ENCODE peak calls at places on chromosomes 2 and 18, in nine cellular contexts. One of them, this sample, is unnamed. For H3K36me3, the result is how much of the 10 kb centered on the place peaks cover.

GRCh38 chr2:237720962-237721361 is 77.6 kb upstream of the RBM44 start:
- DNase-seq in neuronal stem cell: no peak
- DNase-seq in psoas muscle: no peak
- DNase-seq in ovary: no peak
- DNase-seq in effector memory CD4-positive, alpha-beta T cell: no peak
- DNase-seq in body of pancreas: no peak
- DNase-seq in breast epithelium: no peak
- DNase-seq in fibroblast of lung: no peak
- DNase-seq in IMR-90: peak
- DNase-seq in this sample: no peak

GRCh38 chr2:5530022-5530696 is 162.0 kb upstream of the SOX11 start:
- DNase-seq in neuronal stem cell: no peak
- DNase-seq in body of pancreas: no peak
- DNase-seq in fibroblast of lung: no peak
- DNase-seq in effector memory CD4-positive, alpha-beta T cell: no peak
- DNase-seq in ovary: no peak
- DNase-seq in breast epithelium: no peak
- DNase-seq in IMR-90: no peak
- DNase-seq in psoas muscle: no peak
- DNase-seq in this sample: no peak

GRCh38 chr2:10965241-10965843 is 53.6 kb downstream of the KCNF1 start:
- DNase-seq in psoas muscle: no peak
- DNase-seq in fibroblast of lung: no peak
- DNase-seq in body of pancreas: no peak
- DNase-seq in effector memory CD4-positive, alpha-beta T cell: no peak
- DNase-seq in breast epithelium: no peak
- DNase-seq in IMR-90: no peak
- DNase-seq in neuronal stem cell: no peak
- DNase-seq in ovary: no peak
- DNase-seq in this sample: no peak

GRCh38 chr2:191173206-191173605 is 22.4 kb upstream of the STAT4 start:
- DNase-seq in neuronal stem cell: no peak
- DNase-seq in psoas muscle: no peak
- DNase-seq in fibroblast of lung: no peak
- DNase-seq in breast epithelium: no peak
- DNase-seq in ovary: no peak
- DNase-seq in body of pancreas: no peak
- DNase-seq in IMR-90: no peak
- DNase-seq in effector memory CD4-positive, alpha-beta T cell: no peak
- DNase-seq in this sample: no peak

GRCh38 chr18:74493689-74494088 is 2.5 kb upstream of the CNDP2 start:
- DNase-seq in IMR-90: peak
- DNase-seq in body of pancreas: peak
- DNase-seq in neuronal stem cell: peak
- DNase-seq in effector memory CD4-positive, alpha-beta T cell: peak
- DNase-seq in psoas muscle: no peak
- DNase-seq in breast epithelium: no peak
- DNase-seq in ovary: no peak
- DNase-seq in fibroblast of lung: peak
- DNase-seq in this sample: no peak

GRCh38 chr2:406231-406630 is 118.3 kb upstream of the ALKAL2 start:
- DNase-seq in effector memory CD4-positive, alpha-beta T cell: no peak
- DNase-seq in psoas muscle: no peak
- DNase-seq in breast epithelium: no peak
- DNase-seq in body of pancreas: no peak
- DNase-seq in ovary: no peak
- DNase-seq in IMR-90: no peak
- DNase-seq in fibroblast of lung: no peak
- DNase-seq in neuronal stem cell: no peak
- DNase-seq in this sample: no peak

GRCh38 chr18:35778850-35779634 is 193.4 kb upstream of the RMP24 start:
- DNase-seq in neuronal stem cell: no peak
- DNase-seq in breast epithelium: no peak
- DNase-seq in effector memory CD4-positive, alpha-beta T cell: no peak
- DNase-seq in ovary: no peak
- DNase-seq in body of pancreas: no peak
- DNase-seq in psoas muscle: peak
- DNase-seq in fibroblast of lung: no peak
- DNase-seq in IMR-90: no peak
- DNase-seq in this sample: peak

GRCh38 chr18:59929621-59930295 is 30.0 kb downstream of the PMAIP1 start:
- DNase-seq in fibroblast of lung: no peak
- DNase-seq in body of pancreas: no peak
- DNase-seq in psoas muscle: no peak
- DNase-seq in breast epithelium: no peak
- DNase-seq in IMR-90: peak
- DNase-seq in neuronal stem cell: no peak
- DNase-seq in ovary: no peak
- DNase-seq in effector memory CD4-positive, alpha-beta T cell: no peak
- DNase-seq in this sample: no peak

GRCh38 chr2:148209598-148209997 is 188.7 kb downstream of the MBD5 start:
- DNase-seq in neuronal stem cell: no peak
- DNase-seq in ovary: no peak
- DNase-seq in fibroblast of lung: no peak
- DNase-seq in psoas muscle: no peak
- DNase-seq in body of pancreas: no peak
- DNase-seq in IMR-90: no peak
- DNase-seq in breast epithelium: no peak
- DNase-seq in effector memory CD4-positive, alpha-beta T cell: no peak
- DNase-seq in this sample: no peak

GRCh38 chr2:68643011-68643873 is at the start of gene PROKR1:
- DNase-seq in psoas muscle: peak
- DNase-seq in neuronal stem cell: peak
- DNase-seq in ovary: peak
- DNase-seq in breast epithelium: peak
- DNase-seq in body of pancreas: peak
- DNase-seq in IMR-90: no peak
- DNase-seq in effector memory CD4-positive, alpha-beta T cell: no peak
- DNase-seq in fibroblast of lung: no peak
- DNase-seq in this sample: peak

GRCh38 chr18:27717816-27718215 is 459.1 kb downstream of the CDH2 start:
- DNase-seq in IMR-90: no peak
- DNase-seq in ovary: no peak
- DNase-seq in breast epithelium: no peak
- DNase-seq in fibroblast of lung: no peak
- DNase-seq in effector memory CD4-positive, alpha-beta T cell: no peak
- DNase-seq in psoas muscle: no peak
- DNase-seq in neuronal stem cell: no peak
- DNase-seq in body of pancreas: no peak
- DNase-seq in this sample: no peak

GRCh38 chr2:143150287-143150686 is 21.1 kb downstream of the ARHGAP15 start:
- DNase-seq in neuronal stem cell: no peak
- DNase-seq in body of pancreas: peak
- DNase-seq in ovary: no peak
- DNase-seq in effector memory CD4-positive, alpha-beta T cell: no peak
- DNase-seq in psoas muscle: no peak
- DNase-seq in IMR-90: no peak
- DNase-seq in breast epithelium: no peak
- DNase-seq in fibroblast of lung: no peak
- DNase-seq in this sample: no peak

GRCh38 chr2:71610671-71611070 is 157.3 kb downstream of the DYSF start:
- DNase-seq in effector memory CD4-positive, alpha-beta T cell: no peak
- DNase-seq in fibroblast of lung: no peak
- DNase-seq in ovary: no peak
- DNase-seq in neuronal stem cell: no peak
- DNase-seq in body of pancreas: no peak
- DNase-seq in psoas muscle: no peak
- DNase-seq in IMR-90: no peak
- DNase-seq in breast epithelium: peak
- DNase-seq in this sample: no peak

GRCh38 chr18:33356735-33357134 is 83.8 kb downstream of the CCDC178 start:
- DNase-seq in fibroblast of lung: no peak
- DNase-seq in IMR-90: no peak
- DNase-seq in ovary: no peak
- DNase-seq in effector memory CD4-positive, alpha-beta T cell: no peak
- DNase-seq in neuronal stem cell: no peak
- DNase-seq in body of pancreas: no peak
- DNase-seq in breast epithelium: no peak
- DNase-seq in psoas muscle: no peak
- DNase-seq in this sample: no peak

DNA sequence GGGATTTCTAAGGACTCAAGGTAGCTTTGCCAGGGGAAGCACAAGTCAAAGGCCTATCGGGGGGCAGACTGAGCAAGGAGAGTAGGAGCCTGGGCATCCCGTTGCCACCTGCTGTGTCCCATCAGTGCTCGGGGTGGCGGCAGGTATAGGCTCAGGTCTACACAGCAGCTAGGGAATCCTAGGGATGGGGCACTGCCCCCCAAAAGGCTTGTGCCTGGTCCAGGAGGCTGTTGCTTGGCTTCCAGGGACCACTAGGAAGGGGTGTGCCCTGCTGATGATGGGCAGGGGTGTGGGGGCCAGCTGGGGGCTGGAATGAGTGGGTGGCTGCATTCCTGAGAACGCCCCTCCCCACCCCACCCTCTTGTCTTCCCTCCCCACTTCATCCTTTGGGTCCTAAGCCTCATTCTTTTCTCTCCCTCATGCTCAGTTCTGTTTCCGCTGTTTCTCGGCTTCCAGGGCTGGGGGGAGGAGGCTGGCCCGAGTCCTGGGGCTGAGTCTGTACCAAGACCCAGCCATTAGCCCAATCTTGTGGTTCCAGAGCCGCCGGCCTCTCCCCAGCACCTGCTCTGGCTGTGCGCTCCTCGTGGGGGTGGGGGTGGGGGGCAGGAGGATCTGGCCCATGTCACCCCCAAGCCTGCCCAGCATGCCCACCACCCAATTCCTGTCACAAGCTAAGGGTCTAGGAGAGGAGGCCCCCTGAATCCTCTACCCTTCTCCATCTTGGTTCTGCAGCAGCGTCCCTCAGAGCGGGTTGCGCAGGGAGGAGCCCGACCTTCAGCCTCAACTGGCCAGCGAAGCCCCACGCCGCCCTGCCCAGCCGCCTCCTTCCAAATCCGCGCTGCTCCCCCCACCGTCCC is 12.8 kb downstream of the SPEG start:
- DNase-seq in body of pancreas: no peak
- DNase-seq in ovary: no peak
- DNase-seq in psoas muscle: peak
- DNase-seq in effector memory CD4-positive, alpha-beta T cell: no peak
- DNase-seq in IMR-90: no peak
- DNase-seq in breast epithelium: no peak
- DNase-seq in fibroblast of lung: no peak
- DNase-seq in neuronal stem cell: no peak
- DNase-seq in this sample: no peak
- H3K36me3 ChIP-seq in body of pancreas: under half
- H3K36me3 ChIP-seq in ovary: under half
- H3K36me3 ChIP-seq in psoas muscle: half or more
- H3K36me3 ChIP-seq in effector memory CD4-positive, alpha-beta T cell: under half
- H3K36me3 ChIP-seq in IMR-90: under half
- H3K36me3 ChIP-seq in breast epithelium: under half
- H3K36me3 ChIP-seq in fibroblast of lung: under half
- H3K36me3 ChIP-seq in neuronal stem cell: under half
- H3K36me3 ChIP-seq in this sample: under half

DNA sequence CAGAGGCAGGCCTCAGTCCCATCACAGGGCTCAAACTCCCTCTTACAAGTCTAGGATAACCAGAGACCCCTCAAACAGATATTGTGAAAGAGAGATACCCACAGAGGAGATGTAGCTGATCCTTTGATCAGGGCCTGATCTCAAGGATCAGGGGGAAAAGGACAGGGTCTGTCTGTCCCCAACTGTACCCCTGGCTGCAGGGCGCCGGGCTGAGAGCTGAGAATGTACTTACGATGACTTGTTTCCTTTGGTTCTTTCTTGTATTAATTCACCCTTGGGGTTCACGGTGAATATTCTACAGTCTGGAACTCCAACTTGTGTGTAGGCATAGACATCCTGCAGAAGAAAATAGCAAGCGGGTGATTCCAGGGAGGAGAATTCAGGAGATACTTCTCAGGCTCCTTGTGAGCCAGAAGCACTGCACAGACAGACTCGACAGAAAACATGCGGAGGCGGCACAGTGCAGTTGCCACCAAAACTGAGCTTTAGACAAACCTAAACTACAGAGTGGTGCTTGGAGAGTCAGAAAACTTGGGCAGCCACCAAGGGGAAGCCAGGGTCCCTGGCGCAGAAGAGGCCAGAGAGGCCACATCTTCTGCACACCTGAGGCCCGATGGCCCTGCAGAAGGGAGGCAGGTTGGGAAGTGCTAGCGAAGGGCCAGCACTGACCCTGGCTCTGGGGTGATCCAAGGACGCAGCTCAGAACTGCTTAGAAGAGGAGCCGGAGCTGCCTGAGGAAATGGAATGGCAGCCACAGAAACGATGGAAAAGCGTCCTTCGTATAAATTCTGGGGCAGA is 73.9 kb downstream of the EMILIN2 start:
- DNase-seq in body of pancreas: no peak
- DNase-seq in effector memory CD4-positive, alpha-beta T cell: no peak
- DNase-seq in breast epithelium: peak
- DNase-seq in IMR-90: no peak
- DNase-seq in psoas muscle: no peak
- DNase-seq in ovary: no peak
- DNase-seq in neuronal stem cell: no peak
- DNase-seq in fibroblast of lung: no peak
- DNase-seq in this sample: no peak
- H3K36me3 ChIP-seq in body of pancreas: under half
- H3K36me3 ChIP-seq in effector memory CD4-positive, alpha-beta T cell: half or more
- H3K36me3 ChIP-seq in breast epithelium: under half
- H3K36me3 ChIP-seq in IMR-90: half or more
- H3K36me3 ChIP-seq in psoas muscle: under half
- H3K36me3 ChIP-seq in ovary: under half
- H3K36me3 ChIP-seq in neuronal stem cell: under half
- H3K36me3 ChIP-seq in fibroblast of lung: under half
- H3K36me3 ChIP-seq in this sample: half or more

GRCh38 chr2:2253139-2254016 is 77.7 kb downstream of the MYT1L start:
- DNase-seq in ovary: no peak
- DNase-seq in fibroblast of lung: no peak
- DNase-seq in psoas muscle: no peak
- DNase-seq in neuronal stem cell: no peak
- DNase-seq in IMR-90: no peak
- DNase-seq in effector memory CD4-positive, alpha-beta T cell: no peak
- DNase-seq in body of pancreas: no peak
- DNase-seq in breast epithelium: no peak
- DNase-seq in this sample: no peak
- H3K36me3 ChIP-seq in ovary: under half
- H3K36me3 ChIP-seq in fibroblast of lung: under half
- H3K36me3 ChIP-seq in psoas muscle: under half
- H3K36me3 ChIP-seq in neuronal stem cell: under half
- H3K36me3 ChIP-seq in IMR-90: under half
- H3K36me3 ChIP-seq in effector memory CD4-positive, alpha-beta T cell: under half
- H3K36me3 ChIP-seq in body of pancreas: under half
- H3K36me3 ChIP-seq in breast epithelium: under half
- H3K36me3 ChIP-seq in this sample: under half

DNA sequence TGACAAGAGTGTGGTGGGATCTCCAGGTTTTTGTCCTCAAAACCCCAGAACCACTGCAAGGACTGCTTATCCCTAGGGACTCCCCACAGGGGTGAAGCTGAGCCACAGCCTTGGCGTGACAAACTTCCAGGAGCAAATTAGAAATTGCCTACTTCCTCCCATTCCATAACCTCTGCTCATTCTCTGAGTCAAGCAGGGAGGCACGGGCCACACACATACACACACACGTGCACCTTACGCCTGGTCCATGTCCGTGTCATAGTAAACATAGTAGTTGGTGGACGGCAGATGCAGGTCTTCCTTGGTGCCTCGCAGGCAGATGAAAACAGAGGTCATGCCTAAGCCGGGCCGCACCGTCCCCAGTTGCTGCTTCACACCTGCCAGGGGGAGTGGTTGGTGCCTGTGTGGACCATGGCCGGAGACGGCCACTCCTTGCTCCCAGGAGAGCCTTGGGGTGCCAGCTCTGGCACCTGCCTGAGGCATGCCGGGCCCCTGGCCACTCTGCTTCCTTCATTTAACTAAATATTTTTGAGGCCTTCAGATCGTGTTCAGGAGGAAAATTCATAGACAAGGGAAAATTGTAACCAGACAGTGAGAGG is 9.9 kb downstream of the RETSAT start:
- DNase-seq in IMR-90: no peak
- DNase-seq in effector memory CD4-positive, alpha-beta T cell: no peak
- DNase-seq in ovary: no peak
- DNase-seq in neuronal stem cell: no peak
- DNase-seq in fibroblast of lung: no peak
- DNase-seq in body of pancreas: no peak
- DNase-seq in breast epithelium: no peak
- DNase-seq in psoas muscle: no peak
- DNase-seq in this sample: no peak
- H3K36me3 ChIP-seq in IMR-90: under half
- H3K36me3 ChIP-seq in effector memory CD4-positive, alpha-beta T cell: under half
- H3K36me3 ChIP-seq in ovary: under half
- H3K36me3 ChIP-seq in neuronal stem cell: under half
- H3K36me3 ChIP-seq in fibroblast of lung: under half
- H3K36me3 ChIP-seq in body of pancreas: under half
- H3K36me3 ChIP-seq in breast epithelium: under half
- H3K36me3 ChIP-seq in psoas muscle: half or more
- H3K36me3 ChIP-seq in this sample: half or more

This sample was measured in left ventricle myocardium inferior.